ENCODE peak calls at places on chromosomes 4 and X, in six cellular contexts. W is CD8-positive, alpha-beta T cell; Q is OCI-LY7; H is vagina; C is sigmoid colon; D is uterus. U is an unnamed sample. For H3K4me1 and H3K36me3, the result is how much of the 10 kb centered on the place peaks cover.

GRCh38 chr4:159487284-159487747 is 384.4 kb downstream of the RAPGEF2 start:
- DNase-seq in W (no peak), Q (peak), H (no peak), C (no peak), D (no peak), U (peak)

GRCh38 chrX:134371133-134371532 is 88.8 kb upstream of the HPRT1 start:
- DNase-seq in W (no peak), Q (no peak), H (no peak), C (no peak), D (no peak), U (no peak)

GRCh38 chrX:65985211-65985610 is 54.7 kb downstream of the VSIG4 start:
- DNase-seq in W (no peak), Q (no peak), H (no peak), C (no peak), D (no peak), U (no peak)

GRCh38 chr4:4990857-4991540 is 28.3 kb downstream of the CYTL1 start:
- DNase-seq in W (no peak), Q (no peak), H (peak), C (peak), D (peak), U (no peak)

GRCh38 chr4:7087036-7087435 is 19.2 kb upstream of the GRPEL1 start:
- DNase-seq in W (no peak), Q (no peak), H (no peak), C (no peak), D (no peak), U (no peak)

GRCh38 chr4:15776871-15777648 is 1.1 kb upstream of the CD38 start:
- DNase-seq in W (no peak), Q (peak), H (no peak), C (no peak), D (no peak), U (no peak)

GRCh38 chrX:41604154-41604553 is 84.6 kb upstream of the GPR34 start:
- DNase-seq in W (no peak), Q (no peak), H (no peak), C (no peak), D (no peak), U (no peak)

GRCh38 chrX:140525448-140525847 is 20.6 kb upstream of the SOX3 start:
- DNase-seq in W (no peak), Q (no peak), H (no peak), C (no peak), D (no peak), U (no peak)

GRCh38 chr4:4762909-4763814 is 96.3 kb upstream of the MSX1 start:
- DNase-seq in W (no peak), Q (no peak), H (no peak), C (no peak), D (no peak), U (no peak)

DNA sequence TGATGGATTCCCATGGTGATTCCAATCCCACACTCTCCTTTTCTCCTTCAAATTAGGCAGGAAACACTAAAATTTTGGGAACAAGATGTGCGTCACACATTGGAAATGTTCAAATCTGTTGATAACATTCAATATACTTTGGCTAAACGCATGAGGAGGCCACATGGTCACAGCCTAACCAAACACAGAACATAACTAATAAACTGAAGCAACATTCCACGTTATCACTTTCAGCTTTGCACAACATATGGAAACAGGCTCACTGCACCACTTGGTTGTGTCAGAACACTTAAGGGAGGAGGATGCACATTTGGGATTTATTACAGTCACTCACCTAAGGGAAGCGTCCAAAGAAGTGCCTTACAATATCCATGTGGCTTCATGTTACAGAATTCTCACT is 4.7 kb downstream of the SH3RF1 start:
- DNase-seq in W (no peak), Q (no peak), H (no peak), C (no peak), D (no peak), U (no peak)
- H3K4me1 ChIP-seq in W (under half), Q (under half), H (half or more), C (under half), D (under half), U (under half)

GRCh38 chr4:124060261-124060918 is 652.1 kb downstream of the ANKRD50 start:
- DNase-seq in W (no peak), Q (peak), H (peak), C (peak), D (peak), U (no peak)
- H3K27ac ChIP-seq in W (no peak), Q (peak), H (peak), C (peak), D (peak), U (no peak)

GRCh38 chr4:25756503-25756902 is 100.9 kb downstream of the SLC34A2 start:
- DNase-seq in W (no peak), Q (no peak), H (no peak), C (no peak), D (no peak), U (no peak)
- H3K36me3 ChIP-seq in W (under half), Q (half or more), H (under half), C (under half), D (under half), U (under half)

GRCh38 chr4:54063224-54063623 is 1.2 kb downstream of the CHIC2 start:
- DNase-seq in W (no peak), Q (no peak), H (no peak), C (no peak), D (no peak), U (peak)
- H3K4me1 ChIP-seq in W (under half), Q (half or more), H (half or more), C (under half), D (under half), U (half or more)

DNA sequence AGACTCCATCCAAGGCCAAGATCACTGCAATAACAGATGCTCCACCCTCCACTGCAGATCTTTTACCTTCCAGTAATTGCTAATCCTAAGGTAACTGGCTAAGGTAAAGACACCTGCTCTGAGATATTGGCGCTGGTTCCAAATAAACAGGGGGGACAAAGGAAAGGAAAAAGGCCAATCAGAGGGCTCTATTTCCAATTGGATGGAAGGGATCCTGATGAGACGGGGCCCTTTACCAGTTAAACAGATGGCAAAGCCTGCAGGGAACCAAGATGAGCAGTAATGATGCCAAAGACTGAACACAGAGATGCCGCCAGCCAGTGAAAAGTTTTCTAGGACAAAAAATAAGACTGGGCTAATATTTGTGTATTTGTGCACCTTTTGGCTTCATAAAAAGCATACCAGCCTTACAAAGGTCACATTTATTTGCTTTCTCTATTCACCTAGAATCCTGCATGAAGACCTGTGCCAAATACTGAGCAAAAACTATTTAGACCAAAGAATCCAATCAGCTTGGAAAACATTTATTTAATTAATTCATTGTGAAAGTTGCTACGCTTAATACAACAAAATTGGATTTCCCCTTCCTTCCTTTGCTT is 148.5 kb downstream of the PPP3CA start:
- DNase-seq in W (no peak), Q (no peak), H (no peak), C (no peak), D (no peak), U (no peak)
- H3K27ac ChIP-seq in W (no peak), Q (no peak), H (no peak), C (no peak), D (no peak), U (no peak)

GRCh38 chrX:131778269-131779218 is 234.7 kb downstream of the OR13H1 start:
- DNase-seq in W (no peak), Q (no peak), H (no peak), C (peak), D (peak), U (peak)
- H3K36me3 ChIP-seq in W (under half), Q (under half), H (under half), C (under half), D (under half), U (under half)

DNA sequence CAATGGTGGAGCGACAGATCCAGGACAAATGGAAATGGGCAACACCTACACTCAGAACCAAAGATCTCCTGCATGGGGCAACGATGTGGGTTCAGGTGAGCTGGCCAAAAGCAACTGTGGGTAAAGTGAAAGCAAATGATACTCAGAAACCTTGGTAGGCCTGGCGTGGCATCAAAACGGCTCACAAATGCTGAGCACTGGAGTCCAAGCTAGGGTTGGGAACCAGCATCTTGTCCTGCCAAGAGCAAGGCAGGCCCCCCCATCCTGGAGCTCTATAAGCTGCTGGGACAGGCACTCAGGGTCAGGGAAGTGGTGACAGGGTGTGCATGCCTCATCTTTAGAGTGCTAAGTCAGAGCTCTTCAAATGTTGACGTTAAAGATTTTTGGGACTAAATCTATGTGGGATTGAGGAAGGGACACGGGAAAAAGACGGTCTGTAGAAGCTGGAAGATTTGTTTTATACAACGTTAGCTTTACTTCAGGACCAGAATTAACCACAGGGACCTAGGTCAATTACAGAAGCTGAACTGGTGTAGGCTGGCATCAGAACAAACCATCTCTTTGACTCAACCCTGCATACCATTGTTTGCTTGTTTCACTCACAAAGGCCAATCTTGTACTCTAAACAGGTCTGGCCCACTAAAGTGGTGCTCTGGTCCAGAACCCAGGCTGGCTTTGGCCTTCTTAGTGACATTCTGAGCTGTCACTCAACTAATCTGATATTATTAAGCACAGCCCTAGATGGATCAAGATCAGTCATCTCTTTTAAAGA is 10.7 kb downstream of the ATP8A1 start:
- DNase-seq in W (no peak), Q (no peak), H (no peak), C (no peak), D (no peak), U (no peak)
- H3K4me1 ChIP-seq in W (half or more), Q (half or more), H (under half), C (under half), D (under half), U (under half)

GRCh38 chrX:52425710-52426245 is 57.0 kb downstream of the XAGE2 start:
- DNase-seq in W (no peak), Q (no peak), H (peak), C (no peak), D (no peak), U (no peak)
- H3K27ac ChIP-seq in W (no peak), Q (no peak), H (no peak), C (no peak), D (no peak), U (no peak)

DNA sequence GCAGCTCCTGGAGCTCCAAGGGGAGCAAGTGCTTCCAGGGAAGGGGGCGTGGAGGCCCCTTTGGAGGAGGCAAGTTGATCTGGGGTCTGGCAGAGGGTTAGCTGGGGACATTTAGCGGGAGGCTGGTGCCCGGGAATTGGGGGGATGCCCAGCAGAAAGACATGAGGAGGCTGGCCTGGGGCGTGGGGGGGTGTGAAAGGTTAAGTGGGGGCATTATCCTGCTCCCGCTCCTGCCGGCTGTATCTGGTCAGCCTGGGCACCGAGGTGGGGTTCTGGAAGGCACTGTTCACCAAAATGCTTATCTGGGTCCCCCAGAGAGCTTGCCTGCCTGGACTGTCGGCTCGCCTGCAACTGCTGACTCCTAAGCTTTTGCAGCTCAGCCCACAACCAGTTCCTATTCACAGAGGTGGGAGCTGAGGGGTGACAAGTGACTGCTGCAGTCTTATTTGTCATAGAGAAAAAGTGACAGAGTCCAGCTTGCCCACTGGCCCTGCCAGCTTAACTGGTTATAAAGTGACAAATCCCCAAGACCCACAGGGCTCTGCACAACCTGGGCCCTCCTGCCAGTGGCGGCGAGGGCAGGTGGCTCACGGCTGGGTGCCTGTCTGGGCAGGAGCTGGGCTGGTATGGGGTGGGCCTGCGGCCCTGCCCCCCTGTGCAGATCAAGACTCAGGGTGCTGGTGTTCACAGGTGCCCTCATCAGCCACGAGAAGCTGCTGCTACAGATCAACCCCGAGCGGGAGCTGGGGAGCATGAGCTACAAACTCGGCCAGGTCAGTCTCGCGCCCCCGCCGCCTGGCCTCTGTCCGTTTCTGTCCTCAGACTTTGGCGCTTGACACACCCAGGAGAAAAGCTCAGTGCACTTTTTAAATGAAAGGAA is 23.7 kb upstream of the MSANTD1 start:
- DNase-seq in W (no peak), Q (no peak), H (no peak), C (peak), D (no peak), U (no peak)
- H3K36me3 ChIP-seq in W (half or more), Q (half or more), H (under half), C (under half), D (under half), U (half or more)

U was measured in CD4-positive, alpha-beta memory T cell.